ENCODE peak calls at places on chromosomes 5 and 9, in five cellular contexts. Q, B, E, T and M are unnamed samples.
A peak's percentile ranks its signal among the peaks of the same experiment; 100 is the strongest.

GRCh38 chr5:150144211-150144801 is 11.3 kb downstream of the PDGFRB start:
- DNase-seq in Q (no peak), B (no peak), T (no peak), E (no peak), M (no peak)

GRCh38 chr9:124381073-124381945 is 33.9 kb downstream of the PSMB7 start:
- DNase-seq in T (no peak), Q (no peak), E (no peak), B (no peak), M (no peak)

GRCh38 chr5:136209346-136209910 is 16.5 kb upstream of the SMIM32 start:
- DNase-seq in B (no peak), T (no peak), Q (no peak), E (no peak), M (no peak)

GRCh38 chr5:73135429-73136276 is 15.3 kb downstream of the TMEM171 start:
- DNase-seq in B (peak; percentile 46), Q (no peak), E (peak; percentile 66), T (no peak), M (no peak)

GRCh38 chr5:119355636-119356383 is at the start of gene TNFAIP8:
- DNase-seq in B (no peak), Q (peak; percentile 84), T (peak; percentile 90), E (peak; percentile 45), M (peak; percentile 38)

GRCh38 chr9:757246-757881 is 84.1 kb upstream of the DMRT1 start:
- DNase-seq in B (peak; percentile 11), T (no peak), E (peak; percentile 70), Q (no peak), M (peak; percentile 31)

GRCh38 chr5:43573058-43573457 is 16.2 kb upstream of the PAIP1 start:
- DNase-seq in B (no peak), Q (no peak), E (no peak), T (no peak), M (no peak)

GRCh38 chr9:120436937-120437592 is 142.9 kb downstream of the CDK5RAP2 start:
- DNase-seq in E (no peak), B (no peak), T (no peak), Q (no peak), M (no peak)

GRCh38 chr5:52709171-52709925 is 78.4 kb upstream of the ITGA1 start:
- DNase-seq in Q (no peak), E (no peak), T (no peak), B (no peak), M (peak; percentile 8)

GRCh38 chr9:136539427-136540412 is 6.1 kb downstream of the NOTCH1 start:
- DNase-seq in Q (peak; percentile 92), B (no peak), E (peak; percentile 96), T (peak; percentile 93), M (peak; percentile 68)

GRCh38 chr5:67773439-67773988 is 442.0 kb upstream of the PIK3R1 start:
- DNase-seq in B (peak; percentile 22), E (no peak), T (no peak), Q (no peak), M (no peak)

GRCh38 chr5:93649234-93649900 is 66.3 kb downstream of the NR2F1 start:
- DNase-seq in E (no peak), T (no peak), Q (no peak), B (no peak), M (no peak)

GRCh38 chr9:123267481-123268239 is 726 bp downstream of the STRBP start:
- DNase-seq in Q (peak; percentile 25), T (peak; percentile 57), B (no peak), E (no peak), M (peak; percentile 11)

GRCh38 chr9:130196643-130197042 is 24.4 kb downstream of the NCS1 start:
- DNase-seq in Q (no peak), B (no peak), E (no peak), T (no peak), M (no peak)